ENCODE peak calls at places on chromosomes 7 and 10, in seven cellular contexts. U is fibroblast of the aortic adventitia, O is lower leg skin, K is HCT116, L is A549, V is body of pancreas, H is cardiac muscle cell. Y is an unnamed sample.

GRCh38 chr7:85287126-85287825 is 100.4 kb upstream of the SEMA3D start:
- DNase-seq in U (peak; percentile 36), O (peak; percentile 29), K (no peak), L (no peak), V (no peak), H (peak; percentile 23), Y (no peak)

GRCh38 chr7:133295484-133295883 is 42.6 kb downstream of the EXOC4 start:
- DNase-seq in U (no peak), O (no peak), K (no peak), L (no peak), V (no peak), H (no peak), Y (no peak)

GRCh38 chr7:1364906-1365570 is 94.2 kb downstream of the MICALL2 start:
- DNase-seq in U (no peak), O (no peak), K (no peak), L (no peak), V (no peak), H (no peak), Y (no peak)

GRCh38 chr7:45401851-45402250 is 172.3 kb upstream of the ADCY1 start:
- DNase-seq in U (no peak), O (no peak), K (no peak), L (no peak), V (no peak), H (no peak), Y (no peak)

GRCh38 chr10:88759366-88760101 is at the start of gene LIPN:
- DNase-seq in U (peak; percentile 13), O (peak; percentile 34), K (no peak), L (no peak), V (no peak), H (no peak), Y (no peak)

GRCh38 chr7:114085592-114086490 is 167.0 kb upstream of the PPP1R3A start:
- DNase-seq in U (peak; percentile 93), O (peak; percentile 86), K (peak; percentile 64), L (peak; percentile 25), V (peak; percentile 94), H (peak; percentile 82), Y (peak; percentile 81)

GRCh38 chr10:75095631-75096030 is 15.8 kb upstream of the SAMD8 start:
- DNase-seq in U (no peak), O (no peak), K (no peak), L (no peak), V (no peak), H (no peak), Y (no peak)

GRCh38 chr10:125691160-125691981 is 8.4 kb upstream of the TEX36 start:
- DNase-seq in U (no peak), O (no peak), K (no peak), L (no peak), V (no peak), H (no peak), Y (peak; percentile 12)

GRCh38 chr10:121194696-121195523 is 343.7 kb downstream of the WDR11 start:
- DNase-seq in U (no peak), O (no peak), K (no peak), L (no peak), V (no peak), H (no peak), Y (no peak)

GRCh38 chr10:72079356-72079755 is 9.0 kb downstream of the SPOCK2 start:
- DNase-seq in U (no peak), O (no peak), K (no peak), L (no peak), V (no peak), H (no peak), Y (no peak)

GRCh38 chr7:2715341-2716231 is 27.6 kb downstream of the AMZ1 start:
- DNase-seq in U (no peak), O (no peak), K (no peak), L (no peak), V (no peak), H (no peak), Y (no peak)

GRCh38 chr10:123069271-123069670 is 60.5 kb downstream of the ACADSB start:
- DNase-seq in U (no peak), O (no peak), K (no peak), L (no peak), V (no peak), H (no peak), Y (no peak)

GRCh38 chr7:40866601-40867000 is 731.8 kb downstream of the SUGCT start:
- DNase-seq in U (peak; percentile 78), O (no peak), K (no peak), L (no peak), V (no peak), H (peak; percentile 50), Y (no peak)

GRCh38 chr7:44290250-44290616 is 35.2 kb downstream of the CAMK2B start:
- DNase-seq in U (no peak), O (no peak), K (no peak), L (no peak), V (peak; percentile 2), H (no peak), Y (no peak)

GRCh38 chr7:64651632-64652165 is 14.2 kb upstream of the ZNF107 start:
- DNase-seq in U (no peak), O (no peak), K (no peak), L (no peak), V (no peak), H (no peak), Y (no peak)

GRCh38 chr10:2980116-2980515 is 87.2 kb upstream of the PFKP start:
- DNase-seq in U (peak; percentile 22), O (no peak), K (no peak), L (no peak), V (no peak), H (no peak), Y (no peak)

GRCh38 chr10:94066411-94066810 is 72.7 kb downstream of the PLCE1 start:
- DNase-seq in U (peak; percentile 66), O (no peak), K (no peak), L (no peak), V (no peak), H (peak; percentile 79), Y (no peak)

GRCh38 chr7:117323585-117323876 is 673 bp upstream of the WNT2 start:
- DNase-seq in U (no peak), O (no peak), K (no peak), L (no peak), V (no peak), H (peak; percentile 42), Y (no peak)

GRCh38 chr10:9362721-9363120 is 1308.2 kb downstream of the GATA3 start:
- DNase-seq in U (no peak), O (no peak), K (no peak), L (no peak), V (no peak), H (no peak), Y (no peak)

GRCh38 chr7:117088623-117089199 is 135.4 kb downstream of the ST7 start:
- DNase-seq in U (no peak), O (no peak), K (no peak), L (no peak), V (no peak), H (no peak), Y (no peak)

GRCh38 chr10:7697304-7697822 is 5.8 kb upstream of the ITIH2 start:
- DNase-seq in U (peak; percentile 13), O (no peak), K (no peak), L (no peak), V (no peak), H (no peak), Y (no peak)

GRCh38 chr10:42690449-42691360 is 52.3 kb upstream of the ZNF33B start:
- DNase-seq in U (no peak), O (no peak), K (peak; percentile 19), L (no peak), V (peak; percentile 17), H (no peak), Y (no peak)

GRCh38 chr7:129122751-129123516 is 21.6 kb upstream of the TSPAN33 start:
- DNase-seq in U (no peak), O (no peak), K (no peak), L (no peak), V (no peak), H (peak; percentile 44), Y (no peak)

GRCh38 chr7:5414876-5415275 is 8.8 kb downstream of the TNRC18 start:
- DNase-seq in U (no peak), O (no peak), K (no peak), L (no peak), V (no peak), H (no peak), Y (no peak)

GRCh38 chr10:77718957-77719356 is 81.3 kb upstream of the KCNMA1 start:
- DNase-seq in U (no peak), O (no peak), K (no peak), L (no peak), V (no peak), H (no peak), Y (no peak)

GRCh38 chr10:77726732-77727131 is 89.1 kb upstream of the KCNMA1 start:
- DNase-seq in U (no peak), O (no peak), K (no peak), L (no peak), V (no peak), H (no peak), Y (no peak)

GRCh38 chr10:77724820-77725219 is 87.2 kb upstream of the KCNMA1 start:
- DNase-seq in U (no peak), O (no peak), K (no peak), L (no peak), V (no peak), H (no peak), Y (no peak)

GRCh38 chr10:77726301-77726700 is 88.7 kb upstream of the KCNMA1 start:
- DNase-seq in U (no peak), O (no peak), K (no peak), L (no peak), V (no peak), H (no peak), Y (no peak)

GRCh38 chr10:77723376-77723775 is 85.8 kb upstream of the KCNMA1 start:
- DNase-seq in U (no peak), O (no peak), K (no peak), L (no peak), V (no peak), H (no peak), Y (no peak)
- TF ChIP-seq CTCF in U (no peak), O (no peak), K (no peak), L (no peak), V (no peak), H (no peak), Y (no peak)

GRCh38 chr10:70761031-70761601 is 24.1 kb downstream of the TBATA start:
- DNase-seq in U (no peak), O (no peak), K (no peak), L (no peak), V (peak; percentile 5), H (peak; percentile 54), Y (no peak)
- TF ChIP-seq CTCF in U (no peak), O (no peak), K (no peak), L (no peak), V (no peak), H (peak; percentile 41), Y (no peak)

DNA sequence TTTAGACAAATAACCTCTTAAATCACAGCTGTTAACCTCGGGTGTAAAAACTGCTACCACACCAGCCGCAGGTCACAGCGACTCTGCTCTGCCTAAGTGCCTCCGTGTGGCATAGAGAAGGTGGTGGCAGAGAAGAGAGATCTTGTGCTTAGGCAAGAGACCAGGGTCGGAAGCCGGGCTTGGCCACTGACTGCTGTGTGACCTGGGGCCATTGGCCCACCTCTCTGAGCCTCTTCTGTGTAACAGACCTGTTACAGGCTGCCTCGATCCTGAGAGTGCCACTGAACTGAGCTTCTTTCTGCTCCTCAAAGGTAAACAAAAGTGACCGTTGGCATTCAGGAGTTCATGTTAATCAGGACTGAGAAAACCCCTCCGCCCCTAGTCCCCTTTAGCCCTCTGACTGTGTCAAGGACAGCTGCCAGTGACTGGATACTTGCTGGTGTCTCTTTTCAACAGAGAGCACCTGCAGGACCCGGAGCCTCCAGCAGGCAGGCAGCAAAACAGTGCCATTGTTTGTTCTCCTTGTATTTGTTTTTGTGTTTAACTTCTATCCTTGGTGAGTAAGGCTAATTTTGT is 36.5 kb downstream of the ZMIZ1 start:
- DNase-seq in U (no peak), O (no peak), K (no peak), L (no peak), V (no peak), H (no peak), Y (no peak)
- TF ChIP-seq CTCF in U (peak; percentile 10), O (no peak), K (no peak), L (no peak), V (no peak), H (no peak), Y (no peak)

GRCh38 chr7:66352071-66352470 is 146.9 kb downstream of the TPST1 start:
- DNase-seq in U (no peak), O (no peak), K (no peak), L (no peak), V (no peak), H (peak; percentile 26), Y (no peak)
- TF ChIP-seq CTCF in U (peak; percentile 7), O (no peak), K (no peak), L (no peak), V (no peak), H (no peak), Y (no peak)